ENCODE peak calls at places on chromosome 2, in four cellular contexts. P is GM12878, Z is K562, K is endothelial cell of umbilical vein. L is an unnamed sample.

GRCh38 chr2:211067029-211067428 is 510.6 kb downstream of the CPS1 start:
- DNase-seq in Z (no peak), P (no peak), K (no peak), L (no peak)

GRCh38 chr2:11071207-11071606 is 84.1 kb upstream of the SLC66A3 start:
- DNase-seq in Z (peak), P (no peak), K (no peak), L (peak)

GRCh38 chr2:121570036-121570664 is 39.5 kb downstream of the RNU4ATAC start:
- DNase-seq in K (no peak), Z (no peak), P (no peak), L (no peak)

GRCh38 chr2:132564065-132564464 is 105.9 kb downstream of the LYPD1 start:
- DNase-seq in P (no peak), K (no peak), Z (no peak), L (no peak)

GRCh38 chr2:61443342-61444041 is 27.4 kb downstream of the USP34 start:
- DNase-seq in P (peak), Z (no peak), K (no peak), L (no peak)

GRCh38 chr2:181738483-181739015 is 58.2 kb upstream of the NEUROD1 start:
- DNase-seq in K (no peak), Z (no peak), P (no peak), L (no peak)

GRCh38 chr2:240431663-240432424 is 3.6 kb upstream of the GPC1 start:
- DNase-seq in Z (no peak), P (no peak), K (no peak), L (no peak)

GRCh38 chr2:71453404-71454220 is at the start of gene DYSF:
- DNase-seq in K (no peak), P (no peak), Z (peak), L (peak)

GRCh38 chr2:223488814-223489213 is 113.3 kb downstream of the SCG2 start:
- DNase-seq in K (peak), Z (peak), P (no peak), L (peak)

GRCh38 chr2:78355967-78356366 is 669.5 kb upstream of the REG3G start:
- DNase-seq in P (no peak), K (no peak), Z (no peak), L (no peak)

GRCh38 chr2:117785740-117786139 is 28.8 kb upstream of the DDX18 start:
- DNase-seq in Z (peak), K (peak), P (no peak), L (peak)
- TF ChIP-seq FOS in Z (no peak), K (no peak), P (no peak), L (no peak)

GRCh38 chr2:107553534-107553933 is 273.2 kb upstream of the RGPD4 start:
- DNase-seq in Z (no peak), P (no peak), K (no peak), L (no peak)

GRCh38 chr2:107558295-107558694 is 268.4 kb upstream of the RGPD4 start:
- DNase-seq in P (no peak), K (no peak), Z (no peak), L (no peak)

GRCh38 chr2:107556038-107556627 is 270.6 kb upstream of the RGPD4 start:
- DNase-seq in K (no peak), P (no peak), Z (no peak), L (no peak)

GRCh38 chr2:107553045-107553444 is 273.6 kb upstream of the RGPD4 start:
- DNase-seq in Z (no peak), P (no peak), K (no peak), L (no peak)
- TF ChIP-seq FOS in Z (no peak), P (no peak), K (no peak), L (no peak)

DNA sequence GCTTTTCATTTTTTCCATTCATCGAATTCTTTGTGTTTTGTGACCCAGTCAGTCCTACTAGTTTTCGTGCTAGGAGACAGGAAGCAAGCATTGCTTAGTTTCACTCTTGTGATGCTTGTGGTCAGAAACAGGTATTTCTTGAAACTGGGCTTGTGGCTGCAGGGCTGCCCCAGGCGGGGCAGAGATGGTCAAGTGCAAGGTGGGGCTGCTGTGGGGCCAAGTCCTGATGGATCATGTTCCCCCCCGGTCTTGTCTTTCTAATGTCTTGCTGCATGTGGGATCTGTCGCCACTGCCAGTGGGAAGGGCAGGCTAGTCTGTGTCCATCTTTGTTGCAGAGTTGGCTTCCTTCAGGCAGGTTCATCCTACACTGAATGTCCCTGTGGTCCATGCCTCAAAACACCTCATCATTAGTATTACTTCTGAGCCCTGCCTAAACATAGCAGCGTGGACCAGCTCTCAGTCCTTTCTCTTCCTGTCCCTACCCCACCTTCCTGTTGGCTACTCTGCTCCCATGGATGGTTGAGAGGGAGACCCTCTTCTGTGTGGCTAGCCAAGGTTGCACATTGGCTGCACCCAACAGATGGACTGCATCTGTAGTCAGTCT is 38.7 kb downstream of the INPP4A start:
- DNase-seq in K (no peak), Z (no peak), P (peak), L (no peak)
- TF ChIP-seq FOS in K (no peak), Z (no peak), P (no peak), L (no peak)

GRCh38 chr2:234437642-234438321 is 59.1 kb downstream of the ARL4C start:
- DNase-seq in K (no peak), Z (no peak), P (no peak), L (no peak)
- TF ChIP-seq FOS in K (no peak), Z (no peak), P (no peak), L (no peak)

DNA sequence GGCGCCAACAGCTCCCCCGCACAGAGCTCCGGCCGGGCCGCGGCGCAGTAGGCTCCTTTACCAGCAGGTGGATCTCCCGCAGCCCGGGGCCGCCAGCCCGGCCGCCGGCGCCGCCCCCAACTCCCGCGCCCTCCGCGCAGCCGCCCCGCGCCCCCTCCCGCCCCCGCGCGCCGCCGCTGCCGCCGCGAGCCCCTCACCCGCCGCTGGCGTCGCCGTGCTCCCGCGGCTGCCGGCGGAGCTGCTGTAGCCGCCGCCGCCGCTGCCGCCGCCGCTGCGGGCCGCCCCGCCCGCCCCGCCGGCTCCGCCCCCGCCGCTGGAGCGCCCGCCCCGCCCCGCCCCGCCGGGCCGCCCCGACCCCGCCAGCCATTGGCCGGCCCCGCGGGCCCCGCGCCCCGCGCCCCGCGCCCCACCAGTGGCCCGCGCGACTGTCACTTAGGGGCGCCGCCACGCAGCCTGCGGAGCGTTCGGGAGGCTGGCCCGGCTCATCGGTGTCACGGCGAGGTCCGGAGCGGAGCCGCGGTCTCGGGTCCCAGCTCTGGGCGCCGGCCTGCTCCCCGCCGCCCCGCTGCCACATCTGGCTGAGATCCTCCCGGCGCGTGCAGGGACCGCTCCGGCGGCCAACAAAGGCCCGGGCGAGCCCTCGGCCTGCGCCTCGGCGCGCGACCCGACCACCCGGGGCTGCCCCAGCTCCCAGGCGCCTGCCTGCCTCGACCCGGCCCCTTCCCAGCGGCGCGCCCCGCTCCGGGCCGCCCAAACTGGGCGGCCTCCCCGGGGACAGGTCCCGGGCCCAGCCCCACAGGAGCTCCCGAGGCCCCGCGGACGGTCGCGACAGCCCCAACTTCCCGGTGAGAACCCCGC is at the start of gene MGAT4A:
- DNase-seq in P (no peak), K (peak), Z (peak), L (no peak)
- TF ChIP-seq FOS in P (no peak), K (no peak), Z (no peak), L (no peak)

DNA sequence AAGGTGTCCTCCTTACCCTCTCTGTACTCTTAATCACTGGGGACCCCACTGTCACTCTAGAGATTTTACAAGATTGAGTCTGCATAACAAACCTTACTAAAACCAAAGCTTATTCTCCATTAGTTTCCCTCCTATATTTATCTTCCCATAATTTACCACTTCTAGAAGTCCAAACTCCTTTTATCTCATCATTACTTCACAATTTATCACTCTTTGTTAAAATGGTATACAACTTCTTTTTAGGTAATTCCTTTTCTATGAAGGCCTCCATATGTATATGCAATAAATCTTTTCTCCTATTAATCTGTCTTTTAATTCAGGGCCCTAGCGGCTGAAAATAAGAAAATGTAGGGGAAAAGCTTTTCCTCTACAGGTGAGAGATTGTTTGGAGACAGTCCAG is 152.4 kb downstream of the MSH2 start:
- DNase-seq in K (no peak), P (no peak), Z (no peak), L (no peak)
- TF ChIP-seq FOS in K (no peak), P (no peak), Z (no peak), L (no peak)

L was measured in IMR-90.